ENCODE peak calls at places on chromosomes 6 and 20, in six cellular contexts. One of them, this sample, is unnamed.
A peak's percentile ranks its signal among the peaks of the same experiment; 100 is the strongest.

GRCh38 chr6:137659871-137660270 is 165.7 kb upstream of the OLIG3 start:
- DNase-seq in mammary epithelial cell: no peak
- DNase-seq in HCT116: no peak
- DNase-seq in H1: no peak
- DNase-seq in fibroblast of lung: no peak
- DNase-seq in GM23338: no peak
- DNase-seq in this sample: no peak

GRCh38 chr6:69867075-69867911 is 937 bp downstream of the COL19A1 start:
- DNase-seq in mammary epithelial cell: peak; percentile 24
- DNase-seq in HCT116: no peak
- DNase-seq in H1: no peak
- DNase-seq in fibroblast of lung: peak; percentile 32
- DNase-seq in GM23338: peak; percentile 83
- DNase-seq in this sample: no peak

GRCh38 chr6:165704001-165704748 is 41.1 kb upstream of the PDE10A start:
- DNase-seq in mammary epithelial cell: no peak
- DNase-seq in HCT116: no peak
- DNase-seq in H1: no peak
- DNase-seq in fibroblast of lung: peak; percentile 56
- DNase-seq in GM23338: no peak
- DNase-seq in this sample: no peak

GRCh38 chr6:156193381-156193780 is 583.8 kb upstream of the ARID1B start:
- DNase-seq in mammary epithelial cell: no peak
- DNase-seq in HCT116: no peak
- DNase-seq in H1: no peak
- DNase-seq in fibroblast of lung: no peak
- DNase-seq in GM23338: no peak
- DNase-seq in this sample: no peak

GRCh38 chr6:46756469-46757205 is 9.9 kb downstream of the ANKRD66 start:
- DNase-seq in mammary epithelial cell: no peak
- DNase-seq in HCT116: no peak
- DNase-seq in H1: no peak
- DNase-seq in fibroblast of lung: peak; percentile 10
- DNase-seq in GM23338: peak; percentile 34
- DNase-seq in this sample: no peak

GRCh38 chr6:129432738-129433137 is 277.2 kb downstream of the ARHGAP18 start:
- DNase-seq in mammary epithelial cell: peak; percentile 9
- DNase-seq in HCT116: peak; percentile 12
- DNase-seq in H1: no peak
- DNase-seq in fibroblast of lung: no peak
- DNase-seq in GM23338: peak; percentile 32
- DNase-seq in this sample: no peak

GRCh38 chr20:22575087-22575721 is 9.2 kb downstream of the FOXA2 start:
- DNase-seq in mammary epithelial cell: no peak
- DNase-seq in HCT116: no peak
- DNase-seq in H1: no peak
- DNase-seq in fibroblast of lung: no peak
- DNase-seq in GM23338: no peak
- DNase-seq in this sample: no peak

GRCh38 chr6:68695403-68695802 is 60.3 kb downstream of the ADGRB3 start:
- DNase-seq in mammary epithelial cell: no peak
- DNase-seq in HCT116: no peak
- DNase-seq in H1: no peak
- DNase-seq in fibroblast of lung: no peak
- DNase-seq in GM23338: no peak
- DNase-seq in this sample: no peak

GRCh38 chr6:34102099-34102656 is 43.7 kb downstream of the GRM4 start:
- DNase-seq in mammary epithelial cell: no peak
- DNase-seq in HCT116: no peak
- DNase-seq in H1: no peak
- DNase-seq in fibroblast of lung: no peak
- DNase-seq in GM23338: no peak
- DNase-seq in this sample: no peak

GRCh38 chr20:23628402-23629016 is 9.2 kb downstream of the CST3 start:
- DNase-seq in mammary epithelial cell: no peak
- DNase-seq in HCT116: no peak
- DNase-seq in H1: no peak
- DNase-seq in fibroblast of lung: no peak
- DNase-seq in GM23338: no peak
- DNase-seq in this sample: no peak

GRCh38 chr20:420169-420620 is 12.1 kb downstream of the RBCK1 start:
- DNase-seq in mammary epithelial cell: no peak
- DNase-seq in HCT116: no peak
- DNase-seq in H1: no peak
- DNase-seq in fibroblast of lung: no peak
- DNase-seq in GM23338: no peak
- DNase-seq in this sample: no peak

GRCh38 chr6:131923356-131923755 is 27.8 kb downstream of the CCN2 start:
- DNase-seq in mammary epithelial cell: peak; percentile 53
- DNase-seq in HCT116: peak; percentile 83
- DNase-seq in H1: no peak
- DNase-seq in fibroblast of lung: peak; percentile 45
- DNase-seq in GM23338: peak; percentile 88
- DNase-seq in this sample: peak; percentile 45

GRCh38 chr6:111971866-111972532 is 81.9 kb upstream of the CCN6 start:
- DNase-seq in mammary epithelial cell: peak; percentile 78
- DNase-seq in HCT116: no peak
- DNase-seq in H1: no peak
- DNase-seq in fibroblast of lung: peak; percentile 72
- DNase-seq in GM23338: no peak
- DNase-seq in this sample: no peak

GRCh38 chr6:89267918-89268317 is 47.2 kb downstream of the GABRR2 start:
- DNase-seq in mammary epithelial cell: no peak
- DNase-seq in HCT116: no peak
- DNase-seq in H1: no peak
- DNase-seq in fibroblast of lung: no peak
- DNase-seq in GM23338: no peak
- DNase-seq in this sample: no peak

GRCh38 chr6:165045631-165046030 is 263.8 kb downstream of the C6orf118 start:
- DNase-seq in mammary epithelial cell: no peak
- DNase-seq in HCT116: no peak
- DNase-seq in H1: no peak
- DNase-seq in fibroblast of lung: peak; percentile 15
- DNase-seq in GM23338: no peak
- DNase-seq in this sample: no peak

GRCh38 chr6:15602144-15602543 is 60.7 kb downstream of the DTNBP1 start:
- DNase-seq in mammary epithelial cell: no peak
- DNase-seq in HCT116: no peak
- DNase-seq in H1: no peak
- DNase-seq in fibroblast of lung: no peak
- DNase-seq in GM23338: no peak
- DNase-seq in this sample: no peak

GRCh38 chr6:33694401-33694931 is 17.0 kb downstream of the UQCC2 start:
- DNase-seq in mammary epithelial cell: peak; percentile 72
- DNase-seq in HCT116: no peak
- DNase-seq in H1: no peak
- DNase-seq in fibroblast of lung: peak; percentile 62
- DNase-seq in GM23338: no peak
- DNase-seq in this sample: peak; percentile 49

GRCh38 chr6:53250761-53251672 is 97.7 kb downstream of the ELOVL5 start:
- DNase-seq in mammary epithelial cell: peak; percentile 22
- DNase-seq in HCT116: no peak
- DNase-seq in H1: no peak
- DNase-seq in fibroblast of lung: peak; percentile 39
- DNase-seq in GM23338: no peak
- DNase-seq in this sample: no peak

GRCh38 chr6:106109043-106109442 is 22.9 kb downstream of the PRDM1 start:
- DNase-seq in mammary epithelial cell: no peak
- DNase-seq in HCT116: no peak
- DNase-seq in H1: no peak
- DNase-seq in fibroblast of lung: no peak
- DNase-seq in GM23338: no peak
- DNase-seq in this sample: no peak

GRCh38 chr6:10633216-10633615 is 61.2 kb downstream of the C6orf52 start:
- DNase-seq in mammary epithelial cell: peak; percentile 94
- DNase-seq in HCT116: peak; percentile 60
- DNase-seq in H1: no peak
- DNase-seq in fibroblast of lung: peak; percentile 82
- DNase-seq in GM23338: no peak
- DNase-seq in this sample: peak; percentile 88

GRCh38 chr6:137808191-137808590 is 58.9 kb upstream of the TNFAIP3 start:
- DNase-seq in mammary epithelial cell: peak; percentile 77
- DNase-seq in HCT116: no peak
- DNase-seq in H1: no peak
- DNase-seq in fibroblast of lung: peak; percentile 76
- DNase-seq in GM23338: no peak
- DNase-seq in this sample: no peak

GRCh38 chr20:38191654-38192053 is 26.6 kb upstream of the TGM2 start:
- DNase-seq in mammary epithelial cell: no peak
- DNase-seq in HCT116: no peak
- DNase-seq in H1: no peak
- DNase-seq in fibroblast of lung: no peak
- DNase-seq in GM23338: no peak
- DNase-seq in this sample: no peak

GRCh38 chr6:43461936-43462335 is 6.6 kb upstream of the DLK2 start:
- DNase-seq in mammary epithelial cell: no peak
- DNase-seq in HCT116: no peak
- DNase-seq in H1: no peak
- DNase-seq in fibroblast of lung: no peak
- DNase-seq in GM23338: no peak
- DNase-seq in this sample: no peak

GRCh38 chr6:158575550-158575949 is 15.7 kb downstream of the TMEM181 start:
- DNase-seq in mammary epithelial cell: no peak
- DNase-seq in HCT116: no peak
- DNase-seq in H1: no peak
- DNase-seq in fibroblast of lung: peak; percentile 56
- DNase-seq in GM23338: no peak
- DNase-seq in this sample: no peak

GRCh38 chr20:2798814-2799213 is 1.6 kb downstream of the CPXM1 start:
- DNase-seq in mammary epithelial cell: no peak
- DNase-seq in HCT116: no peak
- DNase-seq in H1: no peak
- DNase-seq in fibroblast of lung: no peak
- DNase-seq in GM23338: peak; percentile 45
- DNase-seq in this sample: peak; percentile 39

GRCh38 chr20:2797136-2797983 is 3.1 kb downstream of the CPXM1 start:
- DNase-seq in mammary epithelial cell: no peak
- DNase-seq in HCT116: no peak
- DNase-seq in H1: no peak
- DNase-seq in fibroblast of lung: no peak
- DNase-seq in GM23338: no peak
- DNase-seq in this sample: no peak

GRCh38 chr20:2799271-2799670 is 1.2 kb downstream of the CPXM1 start:
- DNase-seq in mammary epithelial cell: no peak
- DNase-seq in HCT116: no peak
- DNase-seq in H1: no peak
- DNase-seq in fibroblast of lung: no peak
- DNase-seq in GM23338: peak; percentile 17
- DNase-seq in this sample: no peak

GRCh38 chr20:2799688-2800589 is 488 bp downstream of the CPXM1 start:
- DNase-seq in mammary epithelial cell: no peak
- DNase-seq in HCT116: no peak
- DNase-seq in H1: no peak
- DNase-seq in fibroblast of lung: peak; percentile 16
- DNase-seq in GM23338: peak; percentile 56
- DNase-seq in this sample: no peak

GRCh38 chr20:2798095-2798805 is 2.2 kb downstream of the CPXM1 start:
- DNase-seq in mammary epithelial cell: no peak
- DNase-seq in HCT116: no peak
- DNase-seq in H1: no peak
- DNase-seq in fibroblast of lung: no peak
- DNase-seq in GM23338: no peak
- DNase-seq in this sample: no peak
- TF ChIP-seq EZH2 in mammary epithelial cell: no peak
- TF ChIP-seq EZH2 in HCT116: no peak
- TF ChIP-seq EZH2 in H1: no peak
- TF ChIP-seq EZH2 in fibroblast of lung: no peak
- TF ChIP-seq EZH2 in GM23338: no peak
- TF ChIP-seq EZH2 in this sample: no peak

DNA sequence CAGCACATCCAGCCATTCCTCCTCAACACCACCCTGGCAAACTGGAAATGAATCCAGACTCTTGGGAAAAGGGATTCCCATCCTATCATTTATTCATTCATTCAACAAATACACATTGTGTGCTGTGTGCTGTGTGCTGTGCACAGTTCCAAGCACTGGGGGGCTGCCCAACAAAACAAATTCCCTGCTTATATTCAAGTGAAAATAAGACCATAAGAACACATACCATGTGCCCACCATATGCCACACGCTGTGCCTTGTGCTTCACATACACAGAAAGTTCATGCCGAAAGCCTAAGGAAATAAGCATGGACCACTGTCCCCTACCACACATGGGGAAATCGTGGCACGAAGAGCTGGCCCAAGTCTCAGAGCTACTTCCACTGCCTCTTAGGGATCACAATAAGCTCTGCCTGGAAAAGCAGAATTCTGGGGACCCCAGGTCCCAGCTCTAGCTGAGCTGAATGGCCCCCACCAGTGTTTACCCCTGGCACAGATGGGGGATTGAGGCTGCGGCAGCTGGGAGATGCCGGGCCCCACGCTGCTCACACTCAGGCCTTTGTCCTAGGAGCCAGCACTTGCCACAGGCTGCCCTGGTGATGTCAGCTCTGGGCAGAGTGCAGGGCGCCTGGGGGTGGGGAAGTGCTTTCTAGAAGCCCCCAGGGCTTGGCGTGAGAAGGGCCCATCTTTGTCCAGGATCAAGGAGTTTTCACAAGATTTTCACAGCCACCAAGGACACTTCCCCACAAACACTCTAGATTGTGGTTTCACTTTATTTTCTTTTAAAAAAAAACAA is 99.6 kb downstream of the PREX1 start:
- DNase-seq in mammary epithelial cell: no peak
- DNase-seq in HCT116: no peak
- DNase-seq in H1: no peak
- DNase-seq in fibroblast of lung: no peak
- DNase-seq in GM23338: no peak
- DNase-seq in this sample: no peak
- H3K27ac ChIP-seq in mammary epithelial cell: no peak overlapping the region
- H3K27ac ChIP-seq in HCT116: no peak overlapping the region
- H3K27ac ChIP-seq in H1: no peak overlapping the region
- H3K27ac ChIP-seq in fibroblast of lung: no peak overlapping the region
- H3K27ac ChIP-seq in GM23338: no peak overlapping the region
- H3K27ac ChIP-seq in this sample: no peak overlapping the region

DNA sequence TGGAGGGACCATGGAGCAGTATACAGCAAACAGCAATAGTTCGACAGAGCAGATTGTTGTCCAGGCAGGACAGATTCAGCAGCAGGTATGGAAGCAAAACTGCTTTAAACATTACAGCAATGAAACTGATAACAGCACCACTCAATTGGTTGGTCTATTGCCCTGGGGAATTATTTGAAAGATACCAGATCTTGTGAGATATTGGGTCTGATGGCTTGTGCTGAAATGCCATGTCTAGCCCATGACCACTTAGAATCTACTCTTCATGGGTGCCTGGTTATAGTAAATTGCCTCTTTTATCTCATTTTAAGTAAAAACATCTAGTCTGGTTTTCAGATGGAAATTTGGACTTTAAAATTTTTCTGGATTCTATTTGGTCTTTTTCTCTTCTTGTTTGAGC is 6.3 kb downstream of the NFYA start:
- DNase-seq in mammary epithelial cell: no peak
- DNase-seq in HCT116: no peak
- DNase-seq in H1: no peak
- DNase-seq in fibroblast of lung: no peak
- DNase-seq in GM23338: no peak
- DNase-seq in this sample: no peak
- H2AFZ ChIP-seq in mammary epithelial cell: no peak overlapping the region
- H2AFZ ChIP-seq in HCT116: no peak overlapping the region
- H2AFZ ChIP-seq in H1: no peak overlapping the region
- H2AFZ ChIP-seq in fibroblast of lung: no peak overlapping the region
- H2AFZ ChIP-seq in GM23338: no peak overlapping the region
- H2AFZ ChIP-seq in this sample: no peak overlapping the region

GRCh38 chr20:62741191-62741676 is 32.6 kb downstream of the NTSR1 start:
- DNase-seq in mammary epithelial cell: no peak
- DNase-seq in HCT116: no peak
- DNase-seq in H1: no peak
- DNase-seq in fibroblast of lung: peak; percentile 29
- DNase-seq in GM23338: peak; percentile 73
- DNase-seq in this sample: no peak
- TF ChIP-seq EZH2 in mammary epithelial cell: no peak
- TF ChIP-seq EZH2 in HCT116: no peak
- TF ChIP-seq EZH2 in H1: no peak
- TF ChIP-seq EZH2 in fibroblast of lung: no peak
- TF ChIP-seq EZH2 in GM23338: no peak
- TF ChIP-seq EZH2 in this sample: no peak